ENCODE peak calls at places on chromosomes 2 and 18, in six cellular contexts. J, U, X, T, Z and A are unnamed samples.
A peak's percentile ranks its signal among the peaks of the same experiment; 100 is the strongest.

GRCh38 chr2:11508279-11508678 is 25.6 kb upstream of the GREB1 start:
- DNase-seq in U (no peak), Z (no peak), J (no peak), T (no peak), X (no peak), A (no peak)

GRCh38 chr2:120448961-120449421 is 103.1 kb downstream of the INHBB start:
- DNase-seq in T (no peak), Z (no peak), J (no peak), U (no peak), X (no peak), A (no peak)

GRCh38 chr2:174977364-174977763 is 27.8 kb downstream of the CHN1 start:
- DNase-seq in U (no peak), T (no peak), J (no peak), X (no peak), Z (no peak), A (no peak)

GRCh38 chr2:232789067-232789466 is 12.7 kb upstream of the KCNJ13 start:
- DNase-seq in T (no peak), X (no peak), Z (no peak), J (no peak), U (no peak), A (no peak)

GRCh38 chr2:45680351-45680967 is 29.0 kb downstream of the PRKCE start:
- DNase-seq in U (no peak), Z (no peak), J (no peak), T (no peak), X (no peak), A (no peak)

GRCh38 chr2:73970850-73971471 is 13.7 kb upstream of the TET3 start:
- DNase-seq in J (peak; percentile 27), U (peak; percentile 72), T (no peak), X (no peak), Z (peak; percentile 62), A (no peak)

GRCh38 chr2:204551464-204551863 is 6.2 kb downstream of the PARD3B start:
- DNase-seq in X (peak; percentile 17), J (no peak), Z (no peak), T (no peak), U (no peak), A (no peak)

GRCh38 chr18:7950380-7951143 is 383.4 kb downstream of the PTPRM start:
- DNase-seq in J (no peak), Z (peak; percentile 12), T (peak; percentile 94), U (no peak), X (peak; percentile 78), A (peak; percentile 68)

GRCh38 chr2:199484927-199485326 is 27.2 kb upstream of the SATB2 start:
- DNase-seq in J (no peak), T (peak; percentile 54), X (no peak), Z (no peak), U (no peak), A (no peak)

GRCh38 chr2:61853086-61853847 is 593 bp downstream of the FAM161A start:
- DNase-seq in X (peak; percentile 53), U (no peak), T (peak; percentile 73), Z (peak; percentile 48), J (peak; percentile 2), A (peak; percentile 25)

GRCh38 chr18:47226660-47227059 is 24.8 kb downstream of the SKOR2 start:
- DNase-seq in U (no peak), Z (no peak), J (no peak), X (no peak), T (no peak), A (no peak)

GRCh38 chr2:112087346-112088020 is 32.4 kb downstream of the TMEM87B start:
- DNase-seq in T (no peak), J (no peak), U (no peak), Z (no peak), X (no peak), A (no peak)

GRCh38 chr2:101337877-101338276 is 29.4 kb upstream of the RNF149 start:
- DNase-seq in U (no peak), X (peak; percentile 56), J (no peak), Z (no peak), T (peak; percentile 73), A (peak; percentile 45)

GRCh38 chr2:171225302-171225980 is 64.7 kb upstream of the TLK1 start:
- DNase-seq in X (peak; percentile 95), J (no peak), Z (no peak), U (no peak), T (peak; percentile 97), A (peak; percentile 94)

GRCh38 chr18:80023173-80023572 is 11.1 kb upstream of the RBFA start:
- DNase-seq in J (no peak), Z (peak; percentile 30), X (no peak), T (peak; percentile 33), U (no peak), A (no peak)

GRCh38 chr2:109255594-109255993 is 126.6 kb downstream of the SH3RF3 start:
- DNase-seq in T (no peak), X (no peak), Z (no peak), U (no peak), J (no peak), A (no peak)

GRCh38 chr2:20588918-20589871 is 61.7 kb downstream of the HS1BP3 start:
- DNase-seq in J (no peak), Z (no peak), T (no peak), U (no peak), X (no peak), A (no peak)

GRCh38 chr2:189217546-189217945 is 38.0 kb upstream of the COL5A2 start:
- DNase-seq in X (peak; percentile 85), T (peak; percentile 56), J (no peak), U (no peak), Z (no peak), A (peak; percentile 84)

GRCh38 chr2:231361701-231362588 is 33.6 kb upstream of the B3GNT7 start:
- DNase-seq in T (no peak), U (no peak), X (no peak), Z (peak; percentile 42), J (no peak), A (no peak)

GRCh38 chr18:48548404-48548771 is 9.6 kb downstream of the CTIF start:
- DNase-seq in T (no peak), U (no peak), Z (no peak), X (no peak), J (no peak), A (no peak)

GRCh38 chr18:37335337-37335736 is 230.3 kb downstream of the CELF4 start:
- DNase-seq in Z (peak; percentile 35), T (no peak), U (no peak), J (peak; percentile 30), X (peak; percentile 39), A (peak; percentile 26)

GRCh38 chr2:111918383-111918806 is 20.0 kb downstream of the MERTK start:
- DNase-seq in U (no peak), J (no peak), Z (peak; percentile 36), X (peak; percentile 82), T (peak; percentile 58), A (peak; percentile 80)

GRCh38 chr2:240999001-240999791 is 778 bp downstream of the SNED1 start:
- DNase-seq in T (no peak), J (no peak), X (peak; percentile 14), Z (peak; percentile 27), U (peak; percentile 57), A (no peak)

GRCh38 chr2:96860065-96861029 is 2.5 kb upstream of the ANKRD39 start:
- DNase-seq in T (no peak), Z (no peak), X (no peak), J (no peak), U (no peak), A (no peak)

GRCh38 chr2:39632871-39633270 is 32.8 kb upstream of the TMEM178A start:
- DNase-seq in U (no peak), T (peak; percentile 76), Z (no peak), X (peak; percentile 98), J (no peak), A (peak; percentile 98)

GRCh38 chr2:54772110-54772509 is 48.6 kb downstream of the EML6 start:
- DNase-seq in J (no peak), Z (no peak), U (no peak), X (peak; percentile 85), T (peak; percentile 90), A (peak; percentile 78)

GRCh38 chr18:65753520-65753919 is 2.7 kb downstream of the CDH7 start:
- DNase-seq in J (peak; percentile 60), X (peak; percentile 5), Z (no peak), T (no peak), U (no peak), A (no peak)

GRCh38 chr2:227106845-227107759 is 56.9 kb downstream of the COL4A4 start:
- DNase-seq in Z (no peak), X (peak; percentile 52), J (peak; percentile 64), U (no peak), T (peak; percentile 71), A (peak; percentile 36)

GRCh38 chr2:100959225-100959880 is 42.7 kb upstream of the RPL31 start:
- DNase-seq in X (peak; percentile 81), T (peak; percentile 65), U (no peak), Z (no peak), J (no peak), A (peak; percentile 77)

GRCh38 chr2:105595536-105595935 is 149.2 kb upstream of the NCK2 start:
- DNase-seq in J (no peak), T (peak; percentile 59), X (peak; percentile 39), U (no peak), Z (no peak), A (no peak)

GRCh38 chr18:59056706-59057492 is 82.8 kb upstream of the SEC11C start:
- DNase-seq in U (peak; percentile 70), J (peak; percentile 84), X (peak; percentile 54), T (peak; percentile 79), Z (peak; percentile 23), A (peak; percentile 42)

GRCh38 chr2:241159116-241159515 is 8.8 kb downstream of the PPP1R7 start:
- DNase-seq in T (no peak), U (no peak), Z (no peak), X (no peak), J (no peak), A (no peak)

GRCh38 chr18:2846241-2846637 is 567 bp upstream of the EMILIN2 start:
- DNase-seq in U (peak; percentile 69), T (peak; percentile 35), Z (no peak), X (peak; percentile 26), J (no peak), A (no peak)

GRCh38 chr2:17101596-17101995 is 416.6 kb downstream of the RAD51AP2 start:
- DNase-seq in T (peak; percentile 44), J (no peak), Z (no peak), X (peak; percentile 66), U (no peak), A (peak; percentile 58)

GRCh38 chr2:189344036-189344435 is 97.2 kb upstream of the WDR75 start:
- DNase-seq in X (no peak), T (no peak), Z (no peak), J (no peak), U (no peak), A (no peak)

GRCh38 chr2:238448031-238448955 is 21.6 kb downstream of the ASB1 start:
- DNase-seq in Z (no peak), J (no peak), X (no peak), T (no peak), U (peak; percentile 35), A (no peak)

GRCh38 chr2:59449264-59449663 is 1104.2 kb downstream of the BCL11A start:
- DNase-seq in J (no peak), Z (no peak), X (no peak), T (no peak), U (no peak), A (no peak)

GRCh38 chr2:25788457-25788856 is 89.8 kb downstream of the ASXL2 start:
- DNase-seq in T (no peak), J (no peak), X (peak; percentile 8), U (no peak), Z (no peak), A (no peak)